ENCODE peak calls at places on chromosomes 7 and 10, in eight cellular contexts. R is small intestine, P is osteoblast, X is psoas muscle, I is lower lobe of right lung, U is heart left ventricle, Q is GM23248, H is WERI-Rb-1. J is an unnamed sample. For H3K9me3, the result is how much of the 10 kb centered on the place peaks cover.

GRCh38 chr10:79944428-79945395 is 4.2 kb downstream of the SFTPD start:
- DNase-seq in I (no peak), Q (no peak), P (no peak), H (no peak), X (no peak), R (no peak), U (no peak), J (no peak)

GRCh38 chr10:129049501-129049900 is 417.5 kb upstream of the MGMT start:
- DNase-seq in P (no peak), X (no peak), Q (no peak), U (no peak), I (no peak), R (no peak), H (no peak), J (no peak)

GRCh38 chr7:154914580-154915380 is 88.1 kb downstream of the PAXIP1 start:
- DNase-seq in R (no peak), U (no peak), Q (no peak), I (no peak), H (no peak), X (no peak), P (no peak), J (no peak)

GRCh38 chr7:23907012-23907411 is 197.0 kb downstream of the STK31 start:
- DNase-seq in X (no peak), Q (no peak), R (no peak), I (no peak), U (no peak), H (no peak), P (peak), J (no peak)

GRCh38 chr7:139559364-139560105 is 36.0 kb downstream of the CLEC2L start:
- DNase-seq in U (no peak), X (no peak), R (no peak), I (no peak), Q (no peak), P (no peak), H (no peak), J (no peak)

GRCh38 chr10:77844713-77845454 is 81.7 kb downstream of the DLG5 start:
- DNase-seq in H (no peak), Q (peak), P (peak), R (peak), U (no peak), X (no peak), I (no peak), J (no peak)

GRCh38 chr7:4266270-4267040 is 415.6 kb upstream of the FOXK1 start:
- DNase-seq in P (no peak), H (no peak), I (no peak), Q (no peak), X (no peak), U (no peak), R (no peak), J (no peak)

GRCh38 chr7:1864126-1864940 is 194.3 kb downstream of the ELFN1 start:
- DNase-seq in U (no peak), Q (no peak), H (peak), I (no peak), R (no peak), X (no peak), P (no peak), J (no peak)

GRCh38 chr10:100802196-100802595 is 56.8 kb downstream of the PAX2 start:
- DNase-seq in R (no peak), X (no peak), H (no peak), P (no peak), I (no peak), U (no peak), Q (no peak), J (no peak)

GRCh38 chr10:59362991-59363390 is 642 bp upstream of the FAM13C start:
- DNase-seq in H (peak), I (peak), R (peak), P (peak), X (peak), U (peak), Q (peak), J (no peak)

GRCh38 chr7:128120116-128120515 is 88.9 kb upstream of the LRRC4 start:
- DNase-seq in P (no peak), I (no peak), H (no peak), U (no peak), R (no peak), X (no peak), Q (no peak), J (no peak)

GRCh38 chr7:151135866-151136514 is 31.5 kb downstream of the GBX1 start:
- DNase-seq in P (no peak), R (no peak), H (no peak), I (no peak), X (no peak), U (peak), Q (no peak), J (no peak)

GRCh38 chr7:40455485-40455884 is 320.7 kb downstream of the SUGCT start:
- DNase-seq in R (no peak), H (no peak), I (no peak), P (no peak), U (no peak), X (no peak), Q (peak), J (no peak)

GRCh38 chr10:62317257-62317656 is 48.6 kb upstream of the RTKN2 start:
- DNase-seq in U (no peak), I (no peak), X (no peak), H (no peak), Q (no peak), P (no peak), R (no peak), J (no peak)

GRCh38 chr10:66881814-66882213 is 44.0 kb upstream of the LRRTM3 start:
- DNase-seq in Q (no peak), I (no peak), X (no peak), P (no peak), H (no peak), R (no peak), U (no peak), J (no peak)

GRCh38 chr7:79454325-79454960 is 976 bp upstream of the MAGI2 start:
- DNase-seq in H (peak), Q (peak), R (no peak), X (peak), U (peak), I (peak), P (peak), J (no peak)

GRCh38 chr7:1692500-1693418 is 22.7 kb downstream of the ELFN1 start:
- DNase-seq in U (peak), R (no peak), I (peak), Q (no peak), P (no peak), X (no peak), H (peak), J (no peak)

GRCh38 chr7:34982371-34983019 is 54.8 kb downstream of the DPY19L1 start:
- DNase-seq in Q (no peak), H (no peak), U (no peak), R (no peak), X (no peak), P (no peak), I (no peak), J (no peak)

GRCh38 chr10:963613-964012 is 24.6 kb upstream of the GTPBP4 start:
- DNase-seq in I (no peak), R (no peak), X (no peak), U (no peak), H (no peak), Q (peak), P (peak), J (no peak)

DNA sequence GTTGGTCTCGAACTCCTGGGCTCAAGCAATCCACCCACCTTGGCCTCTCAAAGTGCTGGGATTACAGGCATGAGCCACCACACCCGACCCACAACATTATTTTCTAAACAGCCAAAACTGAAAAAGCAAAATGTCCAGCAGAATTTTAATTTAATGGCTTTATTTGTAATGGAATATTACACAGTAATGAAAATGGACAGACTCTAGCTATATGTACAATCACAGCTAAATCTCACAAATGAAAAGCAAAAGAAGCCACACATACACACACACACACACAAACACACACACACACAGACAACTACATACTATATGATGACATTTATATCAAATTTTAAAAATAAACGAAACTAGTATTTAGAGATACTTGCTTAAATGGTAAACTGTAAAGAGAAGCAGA is 18.7 kb downstream of the ARHGAP19 start:
- DNase-seq in H (no peak), U (no peak), X (no peak), P (no peak), R (no peak), Q (no peak), I (no peak), J (no peak)
- H3K9me3 ChIP-seq in H (under half), U (under half), X (under half), P (under half), R (under half), Q (under half), I (under half), J (under half)

GRCh38 chr7:64528770-64529169 is 34.1 kb downstream of the ZNF680 start:
- DNase-seq in I (no peak), X (no peak), R (no peak), U (no peak), H (no peak), Q (no peak), P (no peak), J (no peak)

GRCh38 chr7:64533756-64534155 is 29.1 kb downstream of the ZNF680 start:
- DNase-seq in U (no peak), P (no peak), Q (no peak), I (no peak), R (no peak), X (no peak), H (no peak), J (no peak)
- H3K9me3 ChIP-seq in U (half or more), P (under half), Q (under half), I (half or more), R (under half), X (under half), H (under half), J (under half)

GRCh38 chr10:105494944-105495343 is 853.9 kb downstream of the SORCS3 start:
- DNase-seq in P (no peak), U (no peak), X (no peak), R (no peak), Q (no peak), H (no peak), I (no peak), J (no peak)
- H3K9me3 ChIP-seq in P (under half), U (under half), X (under half), R (under half), Q (under half), H (under half), I (under half), J (under half)

GRCh38 chr7:106681815-106682495 is 21.0 kb upstream of the CCDC71L start:
- DNase-seq in X (no peak), H (no peak), I (no peak), U (no peak), Q (peak), P (peak), R (no peak), J (no peak)
- H3K9me3 ChIP-seq in X (under half), H (under half), I (under half), U (under half), Q (under half), P (under half), R (under half), J (under half)